ENCODE peak calls at places on chromosomes 11 and 22, in five cellular contexts. C is stimulated activated CD4-positive, alpha-beta T cell treated with anti-CD3 and anti-CD28 coated beads, Interleukin-12 subunit alpha, Interleukin-12 subunit beta, amount 100 ng/mL, for 4 hours; O is HAP-1; V is anterior cingulate cortex; A is stimulated activated CD8-positive, alpha-beta memory T cell treated with anti-CD3 and anti-CD28 coated beads, Interleukin-12 subunit alpha, Interleukin-12 subunit beta, amount 100 ng/mL, for 4 hours. X is an unnamed sample.

GRCh38 chr22:27999876-28000275 is 80.8 kb upstream of the PITPNB start:
- DNase-seq in C (no peak), O (no peak), V (no peak), A (no peak), X (no peak)

GRCh38 chr22:46735747-46736608 is 2.1 kb downstream of the CERK start:
- DNase-seq in C (no peak), O (no peak), V (peak; percentile 20), A (no peak), X (no peak)

GRCh38 chr11:102367364-102367763 is 20.4 kb downstream of the BIRC2 start:
- DNase-seq in C (no peak), O (peak; percentile 19), V (no peak), A (no peak), X (no peak)

GRCh38 chr11:115616941-115617340 is 112.7 kb upstream of the CADM1 start:
- DNase-seq in C (no peak), O (no peak), V (no peak), A (no peak), X (no peak)

GRCh38 chr22:33923660-33924246 is 3.5 kb upstream of the LARGE1 start:
- DNase-seq in C (peak; percentile 4), O (peak; percentile 72), V (peak; percentile 55), A (no peak), X (peak; percentile 78)

GRCh38 chr11:115220881-115221280 is 283.3 kb downstream of the CADM1 start:
- DNase-seq in C (no peak), O (no peak), V (no peak), A (no peak), X (no peak)

GRCh38 chr11:61302550-61302949 is 7.4 kb upstream of the VWCE start:
- DNase-seq in C (no peak), O (no peak), V (no peak), A (no peak), X (no peak)

GRCh38 chr11:7499046-7499445 is 13.7 kb downstream of the OLFML1 start:
- DNase-seq in C (no peak), O (no peak), V (no peak), A (no peak), X (no peak)

GRCh38 chr11:130798801-130799200 is 117.5 kb downstream of the SNX19 start:
- DNase-seq in C (no peak), O (no peak), V (no peak), A (no peak), X (no peak)

GRCh38 chr22:44351685-44352377 is 39.1 kb upstream of the SHISAL1 start:
- DNase-seq in C (no peak), O (no peak), V (no peak), A (no peak), X (peak; percentile 63)

GRCh38 chr11:125123947-125124633 is 12.7 kb upstream of the TMEM218 start:
- DNase-seq in C (peak; percentile 10), O (peak; percentile 63), V (peak; percentile 23), A (no peak), X (peak; percentile 36)

GRCh38 chr11:57751676-57752253 is at the start of gene BTBD18:
- DNase-seq in C (no peak), O (no peak), V (no peak), A (no peak), X (peak; percentile 20)

GRCh38 chr11:20066783-20067156 is 93.5 kb downstream of the DBX1 start:
- DNase-seq in C (no peak), O (no peak), V (no peak), A (no peak), X (no peak)

GRCh38 chr11:78784321-78785061 is 209.8 kb upstream of the NARS2 start:
- DNase-seq in C (no peak), O (no peak), V (no peak), A (no peak), X (no peak)

GRCh38 chr11:120119121-120119520 is 18.8 kb downstream of the TRIM29 start:
- DNase-seq in C (no peak), O (no peak), V (no peak), A (no peak), X (no peak)

GRCh38 chr11:94583213-94583884 is 16.2 kb downstream of the PIWIL4 start:
- DNase-seq in C (no peak), O (no peak), V (no peak), A (no peak), X (no peak)

GRCh38 chr22:49037701-49038245 is 789.9 kb downstream of the BRD1 start:
- DNase-seq in C (no peak), O (no peak), V (no peak), A (no peak), X (no peak)

GRCh38 chr11:125167292-125167953 is 2.9 kb downstream of the PKNOX2 start:
- DNase-seq in C (no peak), O (peak; percentile 68), V (no peak), A (no peak), X (no peak)

GRCh38 chr11:28086569-28086968 is 21.4 kb downstream of the KIF18A start:
- DNase-seq in C (no peak), O (no peak), V (no peak), A (no peak), X (no peak)

GRCh38 chr11:91104237-91104636 is 881.4 kb upstream of the CHORDC1 start:
- DNase-seq in C (no peak), O (no peak), V (no peak), A (no peak), X (peak; percentile 8)

GRCh38 chr11:1233351-1234053 is 10.6 kb downstream of the MUC5B start:
- DNase-seq in C (no peak), O (no peak), V (no peak), A (no peak), X (peak; percentile 11)

GRCh38 chr11:17743026-17743807 is 8.6 kb downstream of the KCNC1 start:
- DNase-seq in C (no peak), O (no peak), V (no peak), A (no peak), X (no peak)

GRCh38 chr11:74442601-74443000 is 24.7 kb downstream of the KCNE3 start:
- DNase-seq in C (no peak), O (no peak), V (no peak), A (no peak), X (peak; percentile 18)

GRCh38 chr22:46293591-46294260 is 2.9 kb upstream of the GTSE1 start:
- DNase-seq in C (no peak), O (no peak), V (peak; percentile 50), A (no peak), X (no peak)

GRCh38 chr11:68028802-68029475 is 1.5 kb upstream of the NDUFS8 start:
- DNase-seq in C (no peak), O (no peak), V (no peak), A (no peak), X (no peak)